ENCODE peak calls at places on chromosomes 7 and 10, in four cellular contexts. B is IMR-90, K is mesendoderm, D is H9. P is an unnamed sample.

GRCh38 chr7:29871787-29872398 is 65.6 kb downstream of the WIPF3 start:
- DNase-seq in B (peak), K (no peak), D (no peak), P (no peak)

GRCh38 chr10:102988404-102989314 is 70.6 kb downstream of the CNNM2 start:
- DNase-seq in B (peak), K (no peak), D (no peak), P (no peak)

GRCh38 chr10:77163670-77164348 is 473.8 kb downstream of the KCNMA1 start:
- DNase-seq in B (peak), K (peak), D (no peak), P (no peak)

GRCh38 chr7:124570558-124570957 is 195.0 kb downstream of the GPR37 start:
- DNase-seq in B (no peak), K (no peak), D (no peak), P (no peak)

GRCh38 chr10:29131952-29132820 is 156.7 kb upstream of the LYZL1 start:
- DNase-seq in B (peak), K (no peak), D (no peak), P (no peak)

GRCh38 chr10:73094249-73094850 is 2.3 kb downstream of the P4HA1 start:
- DNase-seq in B (peak), K (no peak), D (no peak), P (no peak)

GRCh38 chr7:76303829-76304505 is 1.5 kb downstream of the HSPB1 start:
- DNase-seq in B (peak), K (no peak), D (no peak), P (no peak)

GRCh38 chr7:46630031-46630430 is 709.0 kb upstream of the IGFBP3 start:
- DNase-seq in B (peak), K (no peak), D (no peak), P (no peak)

GRCh38 chr7:116776046-116776445 is 86.3 kb upstream of the CAPZA2 start:
- DNase-seq in B (no peak), K (no peak), D (no peak), P (no peak)

GRCh38 chr10:71127019-71127534 is 85.3 kb upstream of the UNC5B start:
- DNase-seq in B (no peak), K (no peak), D (no peak), P (no peak)

GRCh38 chr7:116259821-116260440 is 49.6 kb downstream of the TES start:
- DNase-seq in B (peak), K (peak), D (no peak), P (no peak)

GRCh38 chr7:131774419-131775220 is 218.2 kb upstream of the PODXL start:
- DNase-seq in B (no peak), K (peak), D (peak), P (no peak)

GRCh38 chr10:101903827-101904520 is 60.4 kb upstream of the KCNIP2 start:
- DNase-seq in B (peak), K (no peak), D (no peak), P (no peak)

GRCh38 chr7:95840953-95841950 is 68.9 kb downstream of the DYNC1I1 start:
- DNase-seq in B (no peak), K (peak), D (peak), P (no peak)

GRCh38 chr10:51915031-51915542 is 215.7 kb upstream of the CSTF2T start:
- DNase-seq in B (no peak), K (peak), D (peak), P (no peak)

GRCh38 chr7:78702770-78703169 is 750.7 kb downstream of the MAGI2 start:
- DNase-seq in B (peak), K (no peak), D (no peak), P (no peak)

GRCh38 chr7:63041786-63042185 is 956.9 kb upstream of the ZNF722 start:
- DNase-seq in B (no peak), K (no peak), D (no peak), P (no peak)

GRCh38 chr7:83119496-83119895 is 43.2 kb downstream of the PCLO start:
- DNase-seq in B (no peak), K (no peak), D (no peak), P (no peak)

GRCh38 chr10:4672199-4672598 is 153.8 kb upstream of the AKR1E2 start:
- DNase-seq in B (no peak), K (no peak), D (no peak), P (no peak)

GRCh38 chr7:1705339-1705738 is 35.3 kb downstream of the ELFN1 start:
- DNase-seq in B (no peak), K (no peak), D (peak), P (no peak)

GRCh38 chr10:124916098-124916584 is 25.8 kb upstream of the ZRANB1 start:
- DNase-seq in B (peak), K (no peak), D (no peak), P (no peak)

GRCh38 chr7:33076737-33077136 is 14.2 kb upstream of the NT5C3A start:
- DNase-seq in B (no peak), K (no peak), D (no peak), P (no peak)

GRCh38 chr10:29083096-29083495 is 205.8 kb upstream of the LYZL1 start:
- DNase-seq in B (no peak), K (no peak), D (no peak), P (no peak)

GRCh38 chr10:909831-910230 is 21.7 kb downstream of the LARP4B start:
- DNase-seq in B (peak), K (peak), D (no peak), P (no peak)

GRCh38 chr10:70508912-70509366 is 30.4 kb downstream of the PALD1 start:
- DNase-seq in B (peak), K (peak), D (peak), P (no peak)

GRCh38 chr7:13032524-13032923 is 345.1 kb downstream of the ARL4A start:
- DNase-seq in B (no peak), K (peak), D (peak), P (no peak)

GRCh38 chr10:44378626-44379025 is 6.3 kb downstream of the CXCL12 start:
- DNase-seq in B (no peak), K (no peak), D (no peak), P (no peak)

GRCh38 chr7:1725199-1725701 is 55.2 kb downstream of the ELFN1 start:
- DNase-seq in B (no peak), K (no peak), D (peak), P (no peak)

GRCh38 chr7:69962077-69962855 is 364.0 kb downstream of the AUTS2 start:
- DNase-seq in B (no peak), K (no peak), D (no peak), P (no peak)

GRCh38 chr10:97584060-97584797 is at the start of gene HOGA1:
- DNase-seq in B (peak), K (peak), D (peak), P (no peak)

GRCh38 chr7:75531359-75531821 is 39.3 kb downstream of the SPDYE5 start:
- DNase-seq in B (peak), K (peak), D (peak), P (no peak)

GRCh38 chr10:132385721-132386418 is 11.1 kb upstream of the PWWP2B start:
- DNase-seq in B (no peak), K (no peak), D (no peak), P (no peak)

GRCh38 chr7:22432203-22432718 is 67.7 kb downstream of the STEAP1B start:
- DNase-seq in B (no peak), K (no peak), D (no peak), P (no peak)
- H2BK5ac ChIP-seq in B (no peak), K (no peak), D (no peak), P (no peak)

DNA sequence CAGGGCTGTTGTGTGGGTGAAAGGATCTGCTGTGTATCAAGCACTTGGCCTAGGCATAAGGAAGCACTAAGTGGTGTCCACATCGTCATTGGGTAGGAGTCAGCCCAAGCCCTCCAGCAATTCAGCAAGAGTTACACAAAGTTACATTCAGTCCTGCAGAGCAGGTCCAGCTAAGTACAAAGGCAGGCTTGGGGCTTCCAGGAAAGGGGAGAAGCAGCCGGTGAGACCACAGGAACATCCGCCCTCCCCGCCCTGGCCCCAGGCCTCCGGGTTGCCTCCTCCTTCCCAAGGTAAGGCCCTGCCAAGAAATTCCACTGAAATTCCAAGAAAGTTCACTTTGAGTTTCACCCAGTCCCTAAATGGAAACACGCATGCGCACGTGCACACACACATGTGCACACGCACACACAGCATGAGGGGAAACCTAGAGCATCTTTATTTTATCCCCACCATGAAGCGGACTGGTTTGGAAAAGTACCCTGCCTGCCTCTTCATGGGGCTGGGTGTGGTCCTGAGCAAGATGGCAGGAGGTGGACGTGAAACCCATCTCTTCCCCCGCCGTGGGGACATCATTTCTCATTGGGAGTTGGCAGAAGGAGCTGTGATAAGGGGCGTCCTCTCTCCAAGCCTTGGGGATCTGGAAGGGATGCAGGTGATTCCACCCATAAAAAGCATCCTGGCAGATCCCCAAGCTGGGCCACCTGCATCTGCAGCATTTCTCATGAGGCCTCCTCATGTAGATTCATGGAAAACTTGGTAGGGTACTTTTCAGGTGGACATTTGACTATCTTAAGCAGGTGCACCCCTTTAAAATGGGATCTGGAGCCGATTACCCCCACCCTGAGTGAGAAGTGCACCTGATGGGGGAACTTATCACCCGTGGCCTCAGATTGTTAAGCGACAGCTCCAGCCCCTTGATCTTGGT is 69.1 kb upstream of the NANOS1 start:
- DNase-seq in B (no peak), K (no peak), D (peak), P (no peak)
- H2BK120ac ChIP-seq in B (no peak), K (no peak), D (no peak), P (no peak)

DNA sequence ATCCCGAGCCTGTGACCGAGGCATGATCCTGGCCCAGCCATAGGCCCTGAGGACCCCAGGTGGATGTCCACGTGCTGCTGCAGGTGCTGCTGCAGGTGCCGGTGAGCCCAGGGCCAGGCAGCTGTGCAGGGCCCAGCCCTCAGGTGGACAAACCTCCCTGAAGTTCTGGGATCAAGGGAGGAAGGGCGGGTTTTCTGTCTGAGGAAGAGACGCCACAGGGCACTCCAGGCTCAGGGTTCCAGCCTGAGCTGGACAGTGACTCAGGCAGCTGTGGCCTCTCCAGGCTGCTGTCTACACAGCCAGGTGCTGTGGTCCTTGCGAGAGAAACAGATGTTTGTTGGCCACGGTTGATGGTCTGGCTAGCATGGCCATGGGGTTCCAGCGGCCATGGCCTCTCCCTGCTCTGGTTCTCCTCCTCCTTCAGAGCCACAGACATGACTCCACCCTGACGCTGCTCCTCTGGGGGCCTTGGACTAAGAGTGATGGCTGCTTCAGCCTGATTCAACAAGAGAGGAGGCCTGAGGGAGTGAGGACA is 76.0 kb downstream of the AFAP1L2 start:
- DNase-seq in B (no peak), K (no peak), D (no peak), P (no peak)
- H2BK5ac ChIP-seq in B (no peak), K (no peak), D (no peak), P (no peak)

DNA sequence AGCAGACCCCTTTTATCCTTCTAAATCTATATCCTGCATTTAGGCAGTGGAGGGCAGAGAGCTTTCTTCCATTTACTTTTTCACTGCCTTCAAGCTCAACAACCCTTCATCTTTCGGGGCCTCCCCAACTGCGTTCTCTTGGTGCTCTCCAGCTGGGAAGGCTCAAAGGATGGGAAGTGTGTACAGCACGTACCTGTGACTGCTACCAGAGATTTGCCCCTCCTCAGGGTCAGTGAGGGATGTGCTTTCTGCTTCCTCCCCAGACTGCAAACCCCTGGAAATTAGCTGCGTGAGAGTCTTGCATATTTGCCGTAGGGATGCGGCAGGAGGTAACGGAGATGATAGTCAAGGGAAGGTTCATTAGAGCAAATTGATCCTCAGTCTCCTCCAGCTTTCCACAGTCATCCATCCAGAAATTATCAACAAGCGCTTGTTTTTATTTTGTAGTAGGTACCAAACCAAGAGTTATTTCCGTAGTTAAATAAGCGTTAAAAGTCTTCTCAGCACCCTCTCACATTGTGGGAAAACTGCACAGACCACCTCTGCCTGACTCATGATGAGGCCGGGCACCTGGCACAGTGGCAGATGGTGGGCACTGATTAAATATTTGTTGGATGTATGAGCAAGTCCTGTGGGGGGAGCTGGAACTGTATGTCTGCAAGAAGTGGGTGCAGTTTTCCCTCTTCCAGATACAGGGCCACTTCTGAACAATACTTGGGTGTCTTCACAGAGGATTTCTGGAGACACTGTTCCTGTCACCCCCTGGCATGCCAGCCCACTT is 5.4 kb upstream of the REPIN1 start:
- DNase-seq in B (no peak), K (no peak), D (no peak), P (no peak)
- H2BK120ac ChIP-seq in B (no peak), K (no peak), D (no peak), P (no peak)

DNA sequence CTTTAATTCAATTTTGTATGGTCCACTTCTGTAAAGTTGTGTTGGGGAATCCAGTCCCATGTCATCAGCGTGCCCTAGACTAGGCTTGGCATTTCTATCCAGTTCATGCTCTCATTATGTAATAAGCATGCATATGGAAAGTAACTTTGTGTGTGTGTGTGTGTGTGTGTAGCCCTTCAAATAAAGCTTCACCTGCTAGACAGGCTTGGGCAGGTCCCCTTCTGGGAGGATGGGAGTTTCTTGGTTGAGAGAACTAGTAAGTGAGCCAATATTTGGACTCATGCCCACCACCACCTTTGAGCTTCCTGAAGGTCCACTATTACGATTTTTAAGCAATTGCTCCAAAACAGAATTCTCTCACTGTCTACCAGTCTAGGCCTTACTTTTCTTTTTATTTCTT is 6.9 kb downstream of the BZW2 start:
- DNase-seq in B (no peak), K (no peak), D (no peak), P (no peak)
- H2BK5ac ChIP-seq in B (no peak), K (no peak), D (no peak), P (no peak)

GRCh38 chr10:128627811-128628210 is 501.6 kb upstream of the MKI67 start:
- DNase-seq in B (no peak), K (no peak), D (no peak), P (no peak)

GRCh38 chr10:128623776-128624175 is 497.6 kb upstream of the MKI67 start:
- DNase-seq in B (no peak), K (no peak), D (no peak), P (no peak)

GRCh38 chr10:128626397-128627060 is 500.3 kb upstream of the MKI67 start:
- DNase-seq in B (no peak), K (peak), D (peak), P (no peak)

GRCh38 chr10:128624656-128625530 is 498.7 kb upstream of the MKI67 start:
- DNase-seq in B (no peak), K (peak), D (no peak), P (no peak)

GRCh38 chr10:128625926-128626325 is 499.7 kb upstream of the MKI67 start:
- DNase-seq in B (no peak), K (no peak), D (no peak), P (no peak)
- H2BK120ac ChIP-seq in B (no peak), K (no peak), D (no peak), P (no peak)

GRCh38 chr7:74291535-74291934 is 2.3 kb downstream of the CLIP2 start:
- DNase-seq in B (no peak), K (no peak), D (no peak), P (no peak)

GRCh38 chr7:74292757-74293576 is 3.8 kb downstream of the CLIP2 start:
- DNase-seq in B (no peak), K (no peak), D (no peak), P (no peak)

GRCh38 chr7:74294191-74294998 is 5.2 kb downstream of the CLIP2 start:
- DNase-seq in B (no peak), K (no peak), D (no peak), P (no peak)

GRCh38 chr7:74290999-74291441 is 1.8 kb downstream of the CLIP2 start:
- DNase-seq in B (no peak), K (no peak), D (no peak), P (no peak)

DNA sequence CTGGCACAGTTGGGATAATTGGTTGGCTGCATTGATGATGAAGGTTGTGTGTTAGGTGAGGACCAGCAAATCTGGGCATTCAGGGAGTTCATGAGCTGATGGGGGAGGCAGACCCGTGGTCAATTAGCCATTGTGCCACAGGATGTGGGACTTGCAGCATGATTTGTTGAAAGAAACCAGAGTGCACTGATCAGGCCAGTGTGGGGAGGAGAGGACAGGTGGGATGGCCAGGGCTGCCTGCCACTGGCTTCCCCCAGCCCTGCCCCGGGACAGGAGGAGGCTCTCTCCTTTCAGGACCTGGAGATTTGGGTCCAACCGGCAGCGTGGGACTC is 4.3 kb downstream of the CLIP2 start:
- DNase-seq in B (no peak), K (no peak), D (no peak), P (no peak)
- H2BK5ac ChIP-seq in B (no peak), K (no peak), D (no peak), P (no peak)

GRCh38 chr7:25575634-25576033 is 347.3 kb upstream of the NPVF start:
- DNase-seq in B (no peak), K (no peak), D (no peak), P (no peak)

GRCh38 chr7:25583655-25584054 is 355.4 kb upstream of the NPVF start:
- DNase-seq in B (no peak), K (no peak), D (no peak), P (no peak)

GRCh38 chr7:25580156-25580555 is 351.9 kb upstream of the NPVF start:
- DNase-seq in B (no peak), K (no peak), D (no peak), P (no peak)

GRCh38 chr7:25578991-25579687 is 350.9 kb upstream of the NPVF start:
- DNase-seq in B (no peak), K (peak), D (no peak), P (no peak)

DNA sequence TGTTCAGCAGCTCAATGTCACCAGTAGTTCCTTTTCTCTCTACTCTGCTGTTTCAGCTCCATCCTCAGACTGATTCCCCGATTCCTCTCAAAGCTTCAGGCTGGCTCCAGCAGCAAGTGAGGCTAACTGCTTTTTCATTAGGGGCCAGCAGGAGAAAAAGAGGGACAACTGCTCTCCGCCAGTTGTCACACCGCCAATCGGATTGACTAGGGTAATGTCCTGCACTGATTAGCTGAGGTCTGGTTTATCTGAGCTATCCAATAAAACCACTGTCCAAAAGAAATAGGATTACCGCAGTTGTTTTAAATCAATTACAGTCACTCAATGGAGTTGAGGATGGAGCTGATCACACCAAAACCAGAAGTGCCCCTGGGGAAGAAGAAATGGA is 351.4 kb upstream of the NPVF start:
- DNase-seq in B (no peak), K (peak), D (no peak), P (no peak)
- H2BK120ac ChIP-seq in B (no peak), K (no peak), D (no peak), P (no peak)

GRCh38 chr7:100640438-100641410 is 628 bp downstream of the TFR2 start:
- DNase-seq in B (no peak), K (no peak), D (no peak), P (no peak)
- H2BK5ac ChIP-seq in B (no peak), K (no peak), D (no peak), P (peak)

P was measured in neuronal stem cell.